ENCODE peak calls at places on chromosomes 3 and 15, in ten cellular contexts. One of them, this sample, is unnamed.
A peak's percentile ranks its signal among the peaks of the same experiment; 100 is the strongest.

GRCh38 chr3:50160561-50160983 is 5.4 kb downstream of the SEMA3F start:
- DNase-seq in breast epithelium: no peak
- DNase-seq in spleen: no peak
- DNase-seq in H1: no peak
- DNase-seq in suprapubic skin: no peak
- DNase-seq in adrenal gland: no peak
- DNase-seq in A549: no peak
- DNase-seq in uterus: peak; percentile 64
- DNase-seq in tibial nerve: no peak
- DNase-seq in upper lobe of left lung: no peak
- DNase-seq in this sample: no peak

GRCh38 chr3:115085197-115085865 is 61.8 kb downstream of the ZBTB20 start:
- DNase-seq in tibial nerve: no peak
- DNase-seq in uterus: no peak
- DNase-seq in spleen: no peak
- DNase-seq in breast epithelium: no peak
- DNase-seq in upper lobe of left lung: no peak
- DNase-seq in A549: peak; percentile 14
- DNase-seq in adrenal gland: no peak
- DNase-seq in suprapubic skin: no peak
- DNase-seq in H1: no peak
- DNase-seq in this sample: no peak

GRCh38 chr3:111321786-111322185 is 220.2 kb upstream of the CD96 start:
- DNase-seq in breast epithelium: no peak
- DNase-seq in uterus: no peak
- DNase-seq in adrenal gland: no peak
- DNase-seq in upper lobe of left lung: no peak
- DNase-seq in suprapubic skin: no peak
- DNase-seq in spleen: no peak
- DNase-seq in H1: no peak
- DNase-seq in tibial nerve: no peak
- DNase-seq in A549: no peak
- DNase-seq in this sample: no peak

GRCh38 chr3:198079771-198080520 is 119.9 kb downstream of the LMLN start:
- DNase-seq in upper lobe of left lung: no peak
- DNase-seq in H1: peak; percentile 9
- DNase-seq in breast epithelium: no peak
- DNase-seq in suprapubic skin: no peak
- DNase-seq in spleen: no peak
- DNase-seq in adrenal gland: peak; percentile 19
- DNase-seq in A549: peak; percentile 18
- DNase-seq in tibial nerve: no peak
- DNase-seq in uterus: no peak
- DNase-seq in this sample: peak; percentile 86

GRCh38 chr3:18225709-18226108 is 199.4 kb downstream of the SATB1 start:
- DNase-seq in suprapubic skin: no peak
- DNase-seq in H1: no peak
- DNase-seq in upper lobe of left lung: no peak
- DNase-seq in uterus: no peak
- DNase-seq in tibial nerve: no peak
- DNase-seq in A549: no peak
- DNase-seq in breast epithelium: no peak
- DNase-seq in adrenal gland: no peak
- DNase-seq in spleen: no peak
- DNase-seq in this sample: no peak

GRCh38 chr15:56963719-56964118 is 45.3 kb downstream of the TCF12 start:
- DNase-seq in H1: no peak
- DNase-seq in uterus: no peak
- DNase-seq in A549: no peak
- DNase-seq in tibial nerve: no peak
- DNase-seq in upper lobe of left lung: no peak
- DNase-seq in adrenal gland: no peak
- DNase-seq in suprapubic skin: no peak
- DNase-seq in breast epithelium: no peak
- DNase-seq in spleen: no peak
- DNase-seq in this sample: no peak

GRCh38 chr3:13494463-13495350 is 14.6 kb downstream of the HDAC11 start:
- DNase-seq in H1: no peak
- DNase-seq in upper lobe of left lung: no peak
- DNase-seq in tibial nerve: no peak
- DNase-seq in spleen: peak; percentile 72
- DNase-seq in breast epithelium: no peak
- DNase-seq in uterus: no peak
- DNase-seq in A549: peak; percentile 53
- DNase-seq in adrenal gland: no peak
- DNase-seq in suprapubic skin: no peak
- DNase-seq in this sample: no peak

GRCh38 chr3:119469378-119470189 is 821 bp downstream of the POGLUT1 start:
- DNase-seq in adrenal gland: peak; percentile 56
- DNase-seq in uterus: peak; percentile 20
- DNase-seq in H1: no peak
- DNase-seq in breast epithelium: no peak
- DNase-seq in spleen: no peak
- DNase-seq in tibial nerve: no peak
- DNase-seq in upper lobe of left lung: no peak
- DNase-seq in suprapubic skin: no peak
- DNase-seq in A549: no peak
- DNase-seq in this sample: peak; percentile 23

GRCh38 chr3:32843504-32844321 is 25.9 kb downstream of the TRIM71 start:
- DNase-seq in uterus: no peak
- DNase-seq in A549: no peak
- DNase-seq in suprapubic skin: no peak
- DNase-seq in H1: peak; percentile 70
- DNase-seq in tibial nerve: no peak
- DNase-seq in upper lobe of left lung: no peak
- DNase-seq in spleen: no peak
- DNase-seq in adrenal gland: no peak
- DNase-seq in breast epithelium: no peak
- DNase-seq in this sample: peak; percentile 62

DNA sequence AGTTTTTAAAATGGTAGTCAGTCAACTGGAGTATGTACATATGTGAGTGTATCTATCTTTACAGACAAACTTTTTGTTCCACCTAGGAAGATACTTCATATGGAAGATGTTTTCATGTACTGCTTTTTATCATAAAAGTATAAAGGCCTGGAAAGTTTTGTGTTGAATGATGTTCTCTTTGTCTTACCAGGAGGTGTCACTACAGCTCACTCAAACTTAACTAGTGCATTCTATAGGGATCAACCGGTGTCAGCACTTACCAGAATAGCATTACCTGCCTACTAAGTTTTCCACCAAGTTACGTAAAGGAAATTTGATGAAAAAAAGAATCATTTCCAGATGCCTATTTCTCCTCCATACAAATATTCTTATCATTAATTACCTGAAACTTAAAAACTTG is 522.6 kb upstream of the SEMA6D start:
- DNase-seq in breast epithelium: no peak
- DNase-seq in H1: no peak
- DNase-seq in tibial nerve: no peak
- DNase-seq in suprapubic skin: no peak
- DNase-seq in A549: peak; percentile 10
- DNase-seq in uterus: no peak
- DNase-seq in spleen: no peak
- DNase-seq in upper lobe of left lung: no peak
- DNase-seq in adrenal gland: no peak
- DNase-seq in this sample: no peak
- TF ChIP-seq CTCF in breast epithelium: no peak
- TF ChIP-seq CTCF in H1: peak; percentile 37
- TF ChIP-seq CTCF in tibial nerve: no peak
- TF ChIP-seq CTCF in suprapubic skin: no peak
- TF ChIP-seq CTCF in A549: no peak
- TF ChIP-seq CTCF in uterus: no peak
- TF ChIP-seq CTCF in spleen: no peak
- TF ChIP-seq CTCF in upper lobe of left lung: no peak
- TF ChIP-seq CTCF in adrenal gland: no peak
- TF ChIP-seq CTCF in this sample: no peak

GRCh38 chr3:138395865-138396751 is 38.3 kb upstream of the ESYT3 start:
- DNase-seq in A549: no peak
- DNase-seq in H1: no peak
- DNase-seq in spleen: no peak
- DNase-seq in adrenal gland: peak; percentile 54
- DNase-seq in uterus: no peak
- DNase-seq in tibial nerve: no peak
- DNase-seq in upper lobe of left lung: no peak
- DNase-seq in breast epithelium: no peak
- DNase-seq in suprapubic skin: peak; percentile 68
- DNase-seq in this sample: no peak
- H3K4me3 ChIP-seq in A549: no peak overlapping the region
- H3K4me3 ChIP-seq in H1: no peak overlapping the region
- H3K4me3 ChIP-seq in spleen: no peak overlapping the region
- H3K4me3 ChIP-seq in adrenal gland: no peak overlapping the region
- H3K4me3 ChIP-seq in uterus: no peak overlapping the region
- H3K4me3 ChIP-seq in tibial nerve: no peak overlapping the region
- H3K4me3 ChIP-seq in upper lobe of left lung: no peak overlapping the region
- H3K4me3 ChIP-seq in breast epithelium: no peak overlapping the region
- H3K4me3 ChIP-seq in suprapubic skin: no peak overlapping the region
- H3K4me3 ChIP-seq in this sample: no peak overlapping the region

GRCh38 chr15:92845109-92845508 is 55.0 kb upstream of the CHD2 start:
- DNase-seq in adrenal gland: no peak
- DNase-seq in uterus: no peak
- DNase-seq in H1: no peak
- DNase-seq in tibial nerve: no peak
- DNase-seq in A549: peak; percentile 72
- DNase-seq in upper lobe of left lung: no peak
- DNase-seq in breast epithelium: no peak
- DNase-seq in suprapubic skin: no peak
- DNase-seq in spleen: no peak
- DNase-seq in this sample: no peak
- TF ChIP-seq POLR2A in adrenal gland: no peak
- TF ChIP-seq POLR2A in uterus: no peak
- TF ChIP-seq POLR2A in H1: no peak
- TF ChIP-seq POLR2A in tibial nerve: no peak
- TF ChIP-seq POLR2A in A549: no peak
- TF ChIP-seq POLR2A in upper lobe of left lung: no peak
- TF ChIP-seq POLR2A in breast epithelium: no peak
- TF ChIP-seq POLR2A in suprapubic skin: no peak
- TF ChIP-seq POLR2A in spleen: no peak
- TF ChIP-seq POLR2A in this sample: no peak

DNA sequence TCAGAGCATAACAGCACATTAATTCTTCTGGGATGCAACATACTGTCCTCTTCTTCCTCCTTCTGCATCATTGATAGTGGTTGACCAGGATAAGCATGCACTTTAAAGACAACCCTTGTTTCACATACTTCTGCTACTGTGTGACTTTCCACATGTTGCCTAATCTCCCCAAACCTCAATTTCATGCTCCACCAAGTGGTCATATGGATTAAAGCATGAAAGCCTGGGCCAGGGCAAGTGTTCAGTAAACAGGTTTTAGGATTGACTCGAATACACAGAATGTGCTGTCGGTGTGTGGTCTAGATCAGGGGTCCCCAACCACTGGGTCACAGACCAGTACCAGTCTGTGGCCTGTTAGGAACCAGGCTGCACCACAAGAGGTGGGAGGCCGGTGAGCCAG is 22.5 kb upstream of the BFSP2 start:
- DNase-seq in adrenal gland: no peak
- DNase-seq in spleen: no peak
- DNase-seq in H1: no peak
- DNase-seq in A549: peak; percentile 27
- DNase-seq in upper lobe of left lung: no peak
- DNase-seq in breast epithelium: no peak
- DNase-seq in suprapubic skin: no peak
- DNase-seq in uterus: no peak
- DNase-seq in tibial nerve: peak; percentile 17
- DNase-seq in this sample: no peak
- TF ChIP-seq CTCF in adrenal gland: peak; percentile 11
- TF ChIP-seq CTCF in spleen: no peak
- TF ChIP-seq CTCF in H1: peak; percentile 45
- TF ChIP-seq CTCF in A549: peak; percentile 26
- TF ChIP-seq CTCF in upper lobe of left lung: peak; percentile 28
- TF ChIP-seq CTCF in breast epithelium: no peak
- TF ChIP-seq CTCF in suprapubic skin: no peak
- TF ChIP-seq CTCF in uterus: peak; percentile 12
- TF ChIP-seq CTCF in tibial nerve: peak; percentile 24
- TF ChIP-seq CTCF in this sample: no peak

GRCh38 chr3:113212845-113213375 is 1.6 kb downstream of the BOC start:
- DNase-seq in upper lobe of left lung: no peak
- DNase-seq in suprapubic skin: no peak
- DNase-seq in spleen: no peak
- DNase-seq in adrenal gland: no peak
- DNase-seq in A549: no peak
- DNase-seq in breast epithelium: no peak
- DNase-seq in uterus: no peak
- DNase-seq in H1: no peak
- DNase-seq in tibial nerve: no peak
- DNase-seq in this sample: no peak

GRCh38 chr3:113211370-113212154 is at the start of gene BOC:
- DNase-seq in A549: peak; percentile 43
- DNase-seq in suprapubic skin: no peak
- DNase-seq in tibial nerve: no peak
- DNase-seq in H1: no peak
- DNase-seq in adrenal gland: no peak
- DNase-seq in breast epithelium: no peak
- DNase-seq in uterus: peak; percentile 72
- DNase-seq in spleen: no peak
- DNase-seq in upper lobe of left lung: no peak
- DNase-seq in this sample: peak; percentile 88

GRCh38 chr3:113214227-113214626 is 2.9 kb downstream of the BOC start:
- DNase-seq in H1: no peak
- DNase-seq in suprapubic skin: no peak
- DNase-seq in breast epithelium: no peak
- DNase-seq in adrenal gland: no peak
- DNase-seq in A549: no peak
- DNase-seq in tibial nerve: no peak
- DNase-seq in spleen: no peak
- DNase-seq in uterus: no peak
- DNase-seq in upper lobe of left lung: no peak
- DNase-seq in this sample: no peak

GRCh38 chr3:113210608-113211369 is 568 bp upstream of the BOC start:
- DNase-seq in H1: no peak
- DNase-seq in suprapubic skin: no peak
- DNase-seq in breast epithelium: no peak
- DNase-seq in uterus: peak; percentile 73
- DNase-seq in tibial nerve: no peak
- DNase-seq in A549: no peak
- DNase-seq in spleen: no peak
- DNase-seq in upper lobe of left lung: no peak
- DNase-seq in adrenal gland: no peak
- DNase-seq in this sample: no peak

GRCh38 chr3:113212155-113212844 is 943 bp downstream of the BOC start:
- DNase-seq in spleen: no peak
- DNase-seq in adrenal gland: no peak
- DNase-seq in H1: no peak
- DNase-seq in tibial nerve: no peak
- DNase-seq in breast epithelium: no peak
- DNase-seq in A549: peak; percentile 10
- DNase-seq in suprapubic skin: no peak
- DNase-seq in upper lobe of left lung: no peak
- DNase-seq in uterus: peak; percentile 50
- DNase-seq in this sample: no peak
- H3K4me3 ChIP-seq in spleen: peak overlapping the region; percentile 23
- H3K4me3 ChIP-seq in adrenal gland: no peak overlapping the region
- H3K4me3 ChIP-seq in H1: peak overlapping the region; percentile 62
- H3K4me3 ChIP-seq in tibial nerve: peak overlapping the region; percentile 58
- H3K4me3 ChIP-seq in breast epithelium: peak overlapping the region; percentile 77
- H3K4me3 ChIP-seq in A549: peak overlapping the region; percentile 66
- H3K4me3 ChIP-seq in suprapubic skin: peak overlapping the region; percentile 75
- H3K4me3 ChIP-seq in upper lobe of left lung: peak overlapping the region; percentile 60
- H3K4me3 ChIP-seq in uterus: peak overlapping the region; percentile 83
- H3K4me3 ChIP-seq in this sample: peak overlapping the region; percentile 70

GRCh38 chr15:75217012-75217411 is 15.3 kb downstream of the C15orf39 start:
- DNase-seq in adrenal gland: no peak
- DNase-seq in A549: no peak
- DNase-seq in spleen: no peak
- DNase-seq in tibial nerve: no peak
- DNase-seq in suprapubic skin: no peak
- DNase-seq in upper lobe of left lung: no peak
- DNase-seq in uterus: no peak
- DNase-seq in H1: no peak
- DNase-seq in breast epithelium: no peak
- DNase-seq in this sample: no peak
- TF ChIP-seq POLR2A in adrenal gland: no peak
- TF ChIP-seq POLR2A in A549: no peak
- TF ChIP-seq POLR2A in spleen: no peak
- TF ChIP-seq POLR2A in tibial nerve: no peak
- TF ChIP-seq POLR2A in suprapubic skin: no peak
- TF ChIP-seq POLR2A in upper lobe of left lung: no peak
- TF ChIP-seq POLR2A in uterus: no peak
- TF ChIP-seq POLR2A in H1: no peak
- TF ChIP-seq POLR2A in breast epithelium: no peak
- TF ChIP-seq POLR2A in this sample: no peak

This sample was measured in lower leg skin.